ENCODE peak calls at places on chromosomes 16 and 17, in seven cellular contexts. F is tibial nerve, G is neural progenitor cell, M is AG10803, A is MCF 10A, L is cardiac muscle cell, U is HFFc6. N is an unnamed sample.

GRCh38 chr17:39198186-39198566 is 707 bp upstream of the CACNB1 start:
- DNase-seq in A (no peak), F (peak), G (peak), L (no peak), M (no peak), U (no peak), N (peak)

GRCh38 chr17:82967268-82968032 is 112.0 kb upstream of the METRNL start:
- DNase-seq in U (no peak), G (no peak), M (no peak), F (no peak), A (no peak), L (no peak), N (no peak)

GRCh38 chr17:73539176-73539575 is 105.1 kb downstream of the SDK2 start:
- DNase-seq in G (no peak), U (no peak), L (no peak), A (no peak), M (no peak), F (no peak), N (no peak)

GRCh38 chr17:63498621-63499195 is 21.8 kb downstream of the ACE start:
- DNase-seq in F (no peak), U (peak), M (peak), A (no peak), L (no peak), G (no peak), N (no peak)

GRCh38 chr16:72649254-72649944 is 398.5 kb downstream of the ZFHX3 start:
- DNase-seq in G (no peak), F (no peak), A (no peak), L (no peak), U (no peak), M (no peak), N (no peak)

GRCh38 chr17:41474863-41475262 is 6.1 kb downstream of the KRT35 start:
- DNase-seq in F (no peak), M (peak), U (no peak), G (no peak), A (no peak), L (no peak), N (no peak)

GRCh38 chr16:4435668-4436067 is 10.0 kb downstream of the DNAJA3 start:
- DNase-seq in A (no peak), F (no peak), M (peak), U (no peak), L (no peak), G (no peak), N (no peak)

GRCh38 chr17:78979780-78980623 is at the start of gene LGALS3BP:
- DNase-seq in F (peak), M (peak), A (peak), G (peak), U (peak), L (peak), N (peak)

GRCh38 chr17:59851431-59852375 is 41.0 kb downstream of the TUBD1 start:
- DNase-seq in A (peak), G (no peak), M (peak), F (peak), U (peak), L (no peak), N (no peak)

GRCh38 chr17:52477824-52478614 is 319.5 kb upstream of the CA10 start:
- DNase-seq in G (no peak), M (no peak), A (no peak), F (no peak), L (no peak), U (no peak), N (no peak)

GRCh38 chr17:9419932-9420453 is 155.6 kb downstream of the STX8 start:
- DNase-seq in M (no peak), U (no peak), A (no peak), L (no peak), G (no peak), F (no peak), N (no peak)

GRCh38 chr17:29933379-29933778 is 3.4 kb upstream of the SSH2 start:
- DNase-seq in F (no peak), G (peak), A (peak), M (peak), L (peak), U (peak), N (peak)
- TF ChIP-seq CTCF in F (no peak), G (peak), A (peak), M (peak), L (peak), U (peak), N (no peak)

DNA sequence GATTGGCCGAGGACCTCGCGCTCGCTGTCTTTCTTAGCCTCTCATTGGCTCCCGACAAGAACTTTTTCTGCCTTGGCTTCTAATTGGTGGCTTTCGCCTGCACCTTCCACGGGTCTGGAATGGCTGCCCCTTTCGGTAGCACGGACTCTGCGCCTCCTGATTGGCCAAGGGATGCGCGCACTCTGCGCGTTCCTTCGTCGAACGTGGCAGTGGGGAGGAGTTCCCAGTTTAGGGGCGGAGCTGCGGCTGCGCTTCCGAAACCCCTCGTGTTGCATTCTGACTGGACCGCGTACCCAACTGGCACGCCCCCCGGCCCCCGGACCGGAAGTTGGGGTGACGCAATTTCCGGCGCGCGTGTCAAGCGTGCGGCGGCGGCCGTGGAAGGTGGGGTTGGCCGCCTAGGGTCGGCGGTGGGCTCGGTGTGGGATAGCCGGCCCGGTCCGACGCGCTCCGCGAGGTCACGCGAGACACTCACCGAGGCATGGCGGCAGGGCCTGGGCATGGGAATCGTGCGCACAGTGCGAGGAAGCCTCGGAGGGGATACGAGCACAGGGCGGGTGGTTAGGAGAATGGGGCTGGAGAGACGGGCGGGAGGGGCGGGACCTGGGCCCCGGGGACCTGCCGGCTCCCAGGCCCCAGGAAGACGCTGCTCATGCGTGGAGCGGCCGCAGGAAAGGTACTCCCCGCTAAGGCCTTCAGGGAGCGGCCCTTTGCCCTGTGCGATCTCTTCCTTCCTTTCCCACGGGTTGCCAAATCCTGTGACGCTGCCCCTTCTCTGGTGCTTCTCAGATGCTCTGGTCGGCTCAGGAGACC is 627 bp upstream of the P4HB start:
- DNase-seq in G (peak), F (peak), M (peak), A (peak), U (peak), L (peak), N (peak)
- TF ChIP-seq CTCF in G (no peak), F (peak), M (no peak), A (no peak), U (no peak), L (no peak), N (no peak)

GRCh38 chr16:2427526-2427925 is 1.7 kb upstream of the CCNF start:
- DNase-seq in M (no peak), G (no peak), F (no peak), L (no peak), A (no peak), U (no peak), N (no peak)

GRCh38 chr16:2428051-2428786 is 1.0 kb upstream of the CCNF start:
- DNase-seq in M (no peak), A (no peak), L (peak), U (peak), G (peak), F (peak), N (peak)

GRCh38 chr16:2429037-2429770 is at the start of gene CCNF:
- DNase-seq in U (peak), G (peak), L (peak), F (peak), M (peak), A (peak), N (peak)

GRCh38 chr16:2429771-2430663 is 770 bp downstream of the CCNF start:
- DNase-seq in F (no peak), A (peak), G (peak), U (no peak), M (no peak), L (peak), N (peak)

GRCh38 chr16:2428787-2429036 is 535 bp upstream of the CCNF start:
- DNase-seq in U (no peak), F (no peak), M (no peak), G (no peak), A (no peak), L (no peak), N (no peak)
- TF ChIP-seq CTCF in U (no peak), F (no peak), M (no peak), G (no peak), A (no peak), L (no peak), N (no peak)

GRCh38 chr16:10067406-10067805 is 114.8 kb downstream of the GRIN2A start:
- DNase-seq in L (no peak), A (no peak), U (no peak), M (peak), G (no peak), F (no peak), N (no peak)
- TF ChIP-seq CTCF in L (no peak), A (no peak), U (no peak), M (no peak), G (no peak), F (no peak), N (no peak)

N was measured in NB4.